ENCODE peak calls at places on chromosomes 3 and 15, in five cellular contexts. Q, S, V, J and Z are unnamed samples.

GRCh38 chr3:69488026-69488425 is 102.1 kb upstream of the FRMD4B start:
- DNase-seq in Q (no peak), S (no peak), V (no peak), J (no peak), Z (no peak)

GRCh38 chr15:26864664-26865191 is 2.1 kb upstream of the GABRA5 start:
- DNase-seq in Q (peak; percentile 36), S (peak; percentile 61), V (peak; percentile 68), J (peak; percentile 65), Z (peak; percentile 12)

GRCh38 chr15:25707656-25708365 is 155.3 kb downstream of the ATP10A start:
- DNase-seq in Q (no peak), S (no peak), V (no peak), J (no peak), Z (no peak)

GRCh38 chr3:40208251-40208650 is 101.3 kb upstream of the EIF1B start:
- DNase-seq in Q (no peak), S (no peak), V (no peak), J (no peak), Z (no peak)

GRCh38 chr3:10444511-10444910 is 60.9 kb downstream of the ATP2B2 start:
- DNase-seq in Q (no peak), S (no peak), V (no peak), J (no peak), Z (no peak)

GRCh38 chr3:14801668-14802067 is 17.1 kb upstream of the FGD5 start:
- DNase-seq in Q (no peak), S (no peak), V (no peak), J (no peak), Z (no peak)

GRCh38 chr3:186724911-186725310 is 7.8 kb downstream of the KNG1 start:
- DNase-seq in Q (no peak), S (peak; percentile 41), V (no peak), J (no peak), Z (no peak)

GRCh38 chr3:31534036-31534435 is 1.3 kb downstream of the STT3B start:
- DNase-seq in Q (peak; percentile 17), S (no peak), V (no peak), J (no peak), Z (peak; percentile 44)

GRCh38 chr3:41690766-41691563 is 270.9 kb downstream of the ULK4 start:
- DNase-seq in Q (no peak), S (no peak), V (no peak), J (no peak), Z (no peak)

GRCh38 chr3:66010348-66011097 is 28.2 kb downstream of the MAGI1 start:
- DNase-seq in Q (no peak), S (no peak), V (no peak), J (no peak), Z (no peak)

DNA sequence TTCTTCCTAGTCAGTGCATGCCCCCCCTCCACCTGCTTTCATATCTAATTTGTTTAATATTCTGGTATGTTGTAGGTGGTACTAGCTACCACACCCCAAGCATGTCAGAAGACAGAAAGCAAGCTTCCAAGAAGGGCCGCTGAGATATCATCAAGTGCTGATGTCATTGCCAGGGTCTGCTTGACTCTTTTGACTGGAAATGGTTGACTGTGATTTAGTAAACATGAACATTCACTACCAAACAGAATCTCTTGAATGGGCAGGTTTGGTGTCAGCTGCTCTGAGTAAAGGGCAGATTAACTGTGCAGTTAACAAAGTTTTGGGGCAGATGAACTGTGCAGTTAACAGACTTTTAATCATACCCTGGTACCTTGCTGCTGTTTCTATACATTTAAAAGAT is 244.2 kb upstream of the SATB1 start:
- DNase-seq in Q (no peak), S (no peak), V (no peak), J (no peak), Z (no peak)
- H2BK15ac ChIP-seq in Q (no peak overlapping the region), S (no peak overlapping the region), V (no peak overlapping the region), J (no peak overlapping the region), Z (no peak overlapping the region)

GRCh38 chr15:62940755-62941361 is 101.7 kb upstream of the TPM1 start:
- DNase-seq in Q (peak; percentile 98), S (no peak), V (no peak), J (no peak), Z (peak; percentile 99)
- H2AK5ac ChIP-seq in Q (peak overlapping the region; percentile 89), S (no peak overlapping the region), V (no peak overlapping the region), J (peak overlapping the region; percentile 83), Z (peak overlapping the region; percentile 74)

GRCh38 chr3:156493887-156494286 is 61.0 kb downstream of the SSR3 start:
- DNase-seq in Q (no peak), S (no peak), V (no peak), J (no peak), Z (no peak)
- H3K14ac ChIP-seq in Q (no peak overlapping the region), S (no peak overlapping the region), V (no peak overlapping the region), J (no peak overlapping the region), Z (no peak overlapping the region)

GRCh38 chr3:105108823-105109222 is 257.9 kb upstream of the ALCAM start:
- DNase-seq in Q (no peak), S (no peak), V (no peak), J (no peak), Z (no peak)
- H2BK15ac ChIP-seq in Q (no peak overlapping the region), S (no peak overlapping the region), V (no peak overlapping the region), J (no peak overlapping the region), Z (no peak overlapping the region)

GRCh38 chr3:59812188-59812587 is 762.4 kb upstream of the CFAP20DC start:
- DNase-seq in Q (no peak), S (no peak), V (no peak), J (no peak), Z (no peak)
- H2AK5ac ChIP-seq in Q (peak overlapping the region; percentile 95), S (no peak overlapping the region), V (no peak overlapping the region), J (peak overlapping the region; percentile 27), Z (peak overlapping the region; percentile 40)

GRCh38 chr3:32819581-32820348 is 2.0 kb downstream of the TRIM71 start:
- DNase-seq in Q (no peak), S (no peak), V (no peak), J (no peak), Z (no peak)
- H3K14ac ChIP-seq in Q (no peak overlapping the region), S (peak overlapping the region; percentile 33), V (peak overlapping the region; percentile 24), J (no peak overlapping the region), Z (no peak overlapping the region)

GRCh38 chr3:152635354-152635753 is 199.6 kb upstream of the P2RY1 start:
- DNase-seq in Q (no peak), S (no peak), V (no peak), J (no peak), Z (no peak)
- H2BK15ac ChIP-seq in Q (no peak overlapping the region), S (no peak overlapping the region), V (no peak overlapping the region), J (no peak overlapping the region), Z (no peak overlapping the region)

DNA sequence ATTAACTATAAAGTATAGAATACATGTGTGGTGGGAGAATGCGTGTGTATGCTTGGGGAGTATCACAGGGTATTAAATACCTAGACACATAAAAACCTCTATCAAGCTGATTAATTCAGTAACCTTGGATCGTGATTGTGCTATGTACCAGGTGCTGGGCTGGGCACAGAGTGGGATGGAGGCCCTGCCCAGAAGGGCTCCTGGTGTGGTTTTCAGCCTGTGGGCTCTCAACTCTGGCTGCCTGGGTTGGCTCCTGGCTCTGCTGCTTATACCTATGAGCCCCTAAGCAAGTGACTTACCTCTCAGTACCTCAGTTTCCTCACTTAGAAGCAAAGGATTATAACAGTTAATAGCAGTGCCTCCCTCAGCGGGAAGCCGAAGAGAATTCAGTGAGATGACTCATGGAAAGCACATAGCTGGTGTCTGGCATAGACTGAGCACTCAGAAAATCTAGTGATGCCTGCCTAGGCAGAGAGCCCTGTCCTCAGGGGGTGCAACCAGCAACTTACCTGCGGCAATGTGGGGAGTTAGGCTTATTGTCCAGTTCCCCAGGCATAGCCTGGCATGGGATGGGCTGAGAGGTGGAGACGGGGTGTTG is 90.6 kb upstream of the MYZAP start:
- DNase-seq in Q (no peak), S (no peak), V (no peak), J (no peak), Z (no peak)
- H2AK5ac ChIP-seq in Q (no peak overlapping the region), S (no peak overlapping the region), V (no peak overlapping the region), J (no peak overlapping the region), Z (peak overlapping the region; percentile 99)